ENCODE peak calls at places on chromosome 1, in four cellular contexts. X, U, Y and A are unnamed samples.

GRCh38 chr1:244851546-244852231 is 12.7 kb downstream of the HNRNPU start:
- DNase-seq in X (no peak), Y (no peak), U (no peak), A (no peak)

GRCh38 chr1:187909382-187909781 is 1080.6 kb downstream of the PLA2G4A start:
- DNase-seq in Y (no peak), X (no peak), U (no peak), A (no peak)

GRCh38 chr1:46595127-46595526 is 8.9 kb downstream of the MKNK1 start:
- DNase-seq in U (peak; percentile 55), Y (no peak), X (no peak), A (no peak)

GRCh38 chr1:51548986-51549619 is 30.0 kb upstream of the EPS15 start:
- DNase-seq in X (no peak), U (no peak), Y (no peak), A (no peak)

GRCh38 chr1:6045561-6045960 is at the start of gene KCNAB2:
- DNase-seq in U (no peak), Y (no peak), X (peak; percentile 48), A (no peak)

GRCh38 chr1:214558002-214558770 is 6.8 kb upstream of the PTPN14 start:
- DNase-seq in Y (no peak), X (no peak), U (no peak), A (no peak)

GRCh38 chr1:170967042-170967910 is 31.9 kb downstream of the MROH9 start:
- DNase-seq in Y (no peak), U (no peak), X (peak; percentile 25), A (no peak)

GRCh38 chr1:64087768-64088167 is 115.7 kb upstream of the UBE2U start:
- DNase-seq in Y (no peak), U (no peak), X (no peak), A (no peak)

GRCh38 chr1:248817065-248817464 is 8.7 kb downstream of the SH3BP5L start:
- DNase-seq in Y (no peak), X (no peak), U (peak; percentile 3), A (no peak)

GRCh38 chr1:240888039-240888786 is 276.3 kb upstream of the GREM2 start:
- DNase-seq in X (peak; percentile 12), U (peak; percentile 70), Y (no peak), A (peak; percentile 82)

GRCh38 chr1:24283326-24284155 is 35.6 kb upstream of the GRHL3 start:
- DNase-seq in Y (no peak), X (no peak), U (no peak), A (no peak)

GRCh38 chr1:230171337-230172015 is 104.4 kb downstream of the GALNT2 start:
- DNase-seq in Y (no peak), U (no peak), X (no peak), A (no peak)

GRCh38 chr1:230169454-230170152 is 102.6 kb downstream of the GALNT2 start:
- DNase-seq in U (no peak), X (no peak), Y (peak; percentile 55), A (no peak)

GRCh38 chr1:230172016-230172356 is 104.9 kb downstream of the GALNT2 start:
- DNase-seq in Y (no peak), U (no peak), X (no peak), A (no peak)

GRCh38 chr1:230170153-230170547 is 103.1 kb downstream of the GALNT2 start:
- DNase-seq in U (no peak), Y (peak; percentile 17), X (no peak), A (no peak)

GRCh38 chr1:230170610-230171009 is 103.6 kb downstream of the GALNT2 start:
- DNase-seq in X (no peak), U (no peak), Y (no peak), A (no peak)
- TF ChIP-seq CREM in X (no peak), U (no peak), Y (no peak), A (no peak)

GRCh38 chr1:201999625-202000238 is 10.7 kb upstream of the ELF3 start:
- DNase-seq in X (peak; percentile 64), U (peak; percentile 76), Y (no peak), A (peak; percentile 42)
- TF ChIP-seq CREM in X (no peak), U (peak; percentile 60), Y (no peak), A (no peak)

DNA sequence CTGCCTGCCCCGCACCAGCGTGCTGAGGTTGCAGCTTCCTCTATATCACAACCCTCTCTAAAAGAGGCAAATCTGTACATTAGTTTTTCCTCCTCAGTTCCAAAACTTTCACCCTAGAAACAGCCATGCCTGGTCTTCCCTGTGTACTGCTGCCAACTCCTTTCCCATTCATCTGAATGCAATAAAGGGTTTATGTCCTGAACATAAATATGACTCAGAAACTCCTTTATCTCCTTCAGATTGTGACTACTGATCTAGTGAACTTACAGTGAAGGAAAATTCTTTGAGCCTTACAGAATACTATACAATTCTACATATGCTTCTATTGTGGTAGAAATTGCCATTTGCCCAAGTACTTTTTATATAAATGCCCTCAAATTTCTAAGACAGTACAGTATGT is 345.2 kb upstream of the SNX7 start:
- DNase-seq in U (no peak), X (no peak), Y (no peak), A (no peak)
- TF ChIP-seq CREM in U (no peak), X (no peak), Y (no peak), A (no peak)

GRCh38 chr1:197199923-197200467 is 53.5 kb upstream of the ASPM start:
- DNase-seq in X (no peak), Y (no peak), U (no peak), A (no peak)
- TF ChIP-seq CREM in X (no peak), Y (no peak), U (no peak), A (no peak)

GRCh38 chr1:998051-998821 is 1.7 kb downstream of the HES4 start:
- DNase-seq in X (no peak), U (peak; percentile 75), Y (no peak), A (peak; percentile 59)
- TF ChIP-seq CREM in X (no peak), U (no peak), Y (no peak), A (no peak)

DNA sequence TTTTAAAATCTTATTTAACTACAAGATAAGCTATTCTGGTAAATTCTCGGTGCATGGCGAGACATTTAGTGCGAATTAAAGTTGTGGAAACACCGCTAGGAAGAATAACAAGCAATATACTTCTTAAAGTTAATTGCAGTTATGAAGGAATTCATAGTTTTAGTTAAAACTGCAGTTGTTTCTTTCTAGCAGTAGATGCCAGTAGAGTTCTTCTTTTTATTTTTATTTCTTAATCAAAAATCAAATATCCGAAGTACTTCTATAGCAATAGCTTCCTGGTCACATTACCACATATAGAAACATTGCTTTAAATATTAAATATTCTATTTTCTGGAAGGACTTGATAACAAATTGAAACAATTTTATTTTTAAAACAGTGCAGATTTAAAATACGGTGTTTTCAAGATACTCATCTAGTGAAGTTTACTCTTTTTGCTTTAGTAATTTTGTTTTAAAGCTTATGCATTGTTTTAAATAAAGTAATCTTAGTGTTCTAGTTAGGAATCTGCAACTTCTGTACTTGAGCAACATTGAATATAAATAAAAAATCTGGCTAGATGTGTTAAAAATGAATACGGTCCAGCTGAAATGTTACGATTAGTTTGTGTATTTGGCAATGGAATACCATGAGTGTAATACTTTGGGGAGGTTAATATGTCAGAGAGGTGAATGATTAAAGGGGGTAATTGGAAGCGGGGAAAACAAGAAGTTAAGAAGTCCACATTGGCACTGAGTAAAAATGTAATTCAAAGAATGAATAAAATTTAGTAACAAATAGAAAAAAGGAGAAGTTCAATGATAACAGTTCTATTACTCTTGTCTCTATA is 2.7 kb upstream of the PRKACB start:
- DNase-seq in X (no peak), Y (no peak), U (no peak), A (no peak)
- TF ChIP-seq CREM in X (no peak), Y (no peak), U (no peak), A (no peak)

GRCh38 chr1:56135069-56135863 is 444.1 kb downstream of the PLPP3 start:
- DNase-seq in Y (no peak), U (no peak), X (no peak), A (no peak)

GRCh38 chr1:56133517-56134472 is 445.6 kb downstream of the PLPP3 start:
- DNase-seq in X (no peak), U (no peak), Y (peak; percentile 60), A (no peak)

GRCh38 chr1:56135864-56136147 is 443.6 kb downstream of the PLPP3 start:
- DNase-seq in X (no peak), U (no peak), Y (no peak), A (no peak)

GRCh38 chr1:56129837-56130236 is 449.5 kb downstream of the PLPP3 start:
- DNase-seq in Y (no peak), U (no peak), X (no peak), A (no peak)

GRCh38 chr1:56132520-56132919 is 446.8 kb downstream of the PLPP3 start:
- DNase-seq in U (no peak), Y (no peak), X (no peak), A (no peak)
- TF ChIP-seq CREM in U (no peak), Y (no peak), X (no peak), A (no peak)

GRCh38 chr1:152109998-152110294 is 5.3 kb downstream of the TCHH start:
- DNase-seq in Y (no peak), U (no peak), X (no peak), A (no peak)
- TF ChIP-seq CREM in Y (no peak), U (no peak), X (no peak), A (no peak)

GRCh38 chr1:45103534-45103933 is 91.5 kb downstream of the UROD start:
- DNase-seq in X (peak; percentile 41), Y (no peak), U (no peak), A (no peak)
- TF ChIP-seq CREM in X (no peak), Y (no peak), U (no peak), A (no peak)

DNA sequence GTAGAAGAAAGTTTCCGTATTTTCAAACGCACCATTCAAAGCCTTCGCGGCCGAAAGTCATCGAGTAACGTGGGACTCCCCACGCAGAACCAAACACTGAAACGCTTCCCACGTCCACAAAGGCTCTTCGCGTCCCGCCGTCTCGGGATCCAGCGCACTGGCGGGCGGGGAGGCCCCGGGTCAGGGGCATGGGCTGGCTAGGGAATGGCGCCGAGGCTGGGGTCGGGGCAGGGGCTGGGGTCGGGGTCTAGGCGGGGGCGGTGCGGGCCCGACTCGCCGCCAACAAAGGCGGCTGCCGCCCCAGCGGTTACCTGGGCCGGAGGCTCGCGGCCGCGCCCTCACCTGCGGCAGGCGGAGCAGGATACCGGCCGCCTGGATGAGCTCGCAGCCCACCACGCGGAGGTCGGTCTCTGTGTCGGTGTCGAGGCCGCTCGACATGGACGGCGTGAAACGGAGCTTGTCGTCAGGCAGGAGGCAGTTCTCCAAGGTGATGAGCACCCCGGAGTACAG is 403 bp downstream of the CCNL2 start:
- DNase-seq in U (peak; percentile 73), Y (no peak), X (no peak), A (no peak)
- TF ChIP-seq CREM in U (no peak), Y (no peak), X (no peak), A (no peak)